ENCODE peak calls at places on chromosomes 3 and 15, in four cellular contexts. O, W, H and T are unnamed samples.

GRCh38 chr3:73500321-73500720 is 124.4 kb downstream of the PDZRN3 start:
- DNase-seq in W (no peak), H (no peak), O (peak), T (no peak)

GRCh38 chr3:43076857-43077256 is 29.0 kb downstream of the POMGNT2 start:
- DNase-seq in O (no peak), W (no peak), H (no peak), T (no peak)

GRCh38 chr3:157467165-157467564 is 30.5 kb downstream of the PTX3 start:
- DNase-seq in W (no peak), O (peak), H (peak), T (no peak)

GRCh38 chr3:177875786-177876476 is 660.3 kb upstream of the KCNMB2 start:
- DNase-seq in O (no peak), H (no peak), W (peak), T (no peak)

GRCh38 chr3:185824467-185825378 is at the start of gene IGF2BP2:
- DNase-seq in O (peak), W (peak), H (peak), T (peak)

GRCh38 chr3:59289836-59290235 is 240.0 kb upstream of the CFAP20DC start:
- DNase-seq in O (no peak), W (no peak), H (no peak), T (no peak)

GRCh38 chr15:50055333-50056278 is 63.4 kb downstream of the ATP8B4 start:
- DNase-seq in H (no peak), O (peak), W (no peak), T (peak)

GRCh38 chr15:41825572-41826535 is 2.0 kb upstream of the JMJD7 start:
- DNase-seq in W (peak), H (no peak), O (no peak), T (no peak)

GRCh38 chr3:179016979-179017670 is 54.5 kb downstream of the ZMAT3 start:
- DNase-seq in O (no peak), W (peak), H (no peak), T (no peak)

GRCh38 chr3:179589143-179589542 is 15.3 kb downstream of the MRPL47 start:
- DNase-seq in W (no peak), H (no peak), O (peak), T (no peak)

GRCh38 chr15:99983171-99983891 is 250.1 kb upstream of the LYSMD4 start:
- DNase-seq in H (no peak), O (peak), W (peak), T (no peak)

GRCh38 chr3:170762081-170762480 is 107.9 kb downstream of the RPL22L1 start:
- DNase-seq in O (no peak), H (no peak), W (no peak), T (no peak)

GRCh38 chr15:81914333-81914732 is 131.5 kb downstream of the MEX3B start:
- DNase-seq in H (no peak), W (no peak), O (no peak), T (no peak)

GRCh38 chr15:80870893-80871292 is 91.7 kb downstream of the CEMIP start:
- DNase-seq in H (no peak), O (no peak), W (no peak), T (no peak)

GRCh38 chr3:71389911-71390573 is 193.5 kb downstream of the FOXP1 start:
- DNase-seq in W (no peak), O (peak), H (peak), T (peak)

GRCh38 chr3:168267179-168267578 is 171.5 kb upstream of the GOLIM4 start:
- DNase-seq in H (no peak), W (no peak), O (no peak), T (no peak)

GRCh38 chr3:52240059-52240885 is 1.3 kb upstream of the TWF2 start:
- DNase-seq in O (peak), W (peak), H (peak), T (peak)

GRCh38 chr3:151404316-151404715 is 19.8 kb upstream of the P2RY12 start:
- DNase-seq in H (peak), O (peak), W (no peak), T (peak)

GRCh38 chr3:113758389-113759029 is 11.7 kb downstream of the ATP6V1A start:
- DNase-seq in W (no peak), H (no peak), O (peak), T (peak)

GRCh38 chr3:147775816-147776530 is 366.8 kb downstream of the ZIC1 start:
- DNase-seq in O (peak), W (no peak), H (no peak), T (no peak)

GRCh38 chr3:45943207-45943846 is at the start of gene CXCR6:
- DNase-seq in O (peak), H (peak), W (no peak), T (peak)

GRCh38 chr3:123880998-123881561 is 3.1 kb downstream of the MYLK start:
- DNase-seq in O (peak), H (peak), W (peak), T (peak)

GRCh38 chr3:112416391-112417212 is 82.7 kb downstream of the BTLA start:
- DNase-seq in O (no peak), H (no peak), W (no peak), T (no peak)

GRCh38 chr15:39589193-39589814 is 8.4 kb downstream of the THBS1 start:
- DNase-seq in O (no peak), H (peak), W (no peak), T (peak)

GRCh38 chr3:58079773-58080172 is 71.6 kb downstream of the FLNB start:
- DNase-seq in W (no peak), H (no peak), O (peak), T (no peak)

DNA sequence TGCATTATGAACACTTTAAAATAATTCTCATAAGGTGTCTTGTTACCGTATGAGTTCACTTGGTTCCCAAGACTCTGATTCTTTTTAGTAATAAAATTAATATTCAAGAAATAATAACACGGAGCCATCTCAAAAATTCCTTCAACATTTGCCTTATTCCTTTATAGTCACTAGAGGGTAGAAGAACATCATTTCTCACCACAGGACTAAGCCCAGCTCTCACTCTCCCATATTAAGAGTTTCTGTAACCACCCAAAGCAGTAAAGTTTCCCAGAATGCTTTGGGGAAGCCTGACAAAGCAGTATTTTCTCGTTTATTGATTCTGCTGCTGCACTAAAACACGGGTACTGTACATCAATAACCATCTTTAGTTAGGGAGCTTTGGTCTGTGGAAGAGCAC is 114.9 kb downstream of the MCTP2 start:
- DNase-seq in O (no peak), W (peak), H (peak), T (no peak)
- TF ChIP-seq CTCF in O (no peak), W (peak), H (no peak), T (no peak)

GRCh38 chr15:96324192-96324895 is 6.2 kb upstream of the NR2F2 start:
- DNase-seq in W (no peak), H (peak), O (peak), T (no peak)

GRCh38 chr15:96321422-96322391 is 8.8 kb upstream of the NR2F2 start:
- DNase-seq in O (peak), W (peak), H (peak), T (no peak)

GRCh38 chr15:96322401-96323249 is 7.9 kb upstream of the NR2F2 start:
- DNase-seq in O (peak), W (no peak), H (peak), T (no peak)

GRCh38 chr15:96323250-96324162 is 7.0 kb upstream of the NR2F2 start:
- DNase-seq in H (no peak), W (no peak), O (peak), T (no peak)

DNA sequence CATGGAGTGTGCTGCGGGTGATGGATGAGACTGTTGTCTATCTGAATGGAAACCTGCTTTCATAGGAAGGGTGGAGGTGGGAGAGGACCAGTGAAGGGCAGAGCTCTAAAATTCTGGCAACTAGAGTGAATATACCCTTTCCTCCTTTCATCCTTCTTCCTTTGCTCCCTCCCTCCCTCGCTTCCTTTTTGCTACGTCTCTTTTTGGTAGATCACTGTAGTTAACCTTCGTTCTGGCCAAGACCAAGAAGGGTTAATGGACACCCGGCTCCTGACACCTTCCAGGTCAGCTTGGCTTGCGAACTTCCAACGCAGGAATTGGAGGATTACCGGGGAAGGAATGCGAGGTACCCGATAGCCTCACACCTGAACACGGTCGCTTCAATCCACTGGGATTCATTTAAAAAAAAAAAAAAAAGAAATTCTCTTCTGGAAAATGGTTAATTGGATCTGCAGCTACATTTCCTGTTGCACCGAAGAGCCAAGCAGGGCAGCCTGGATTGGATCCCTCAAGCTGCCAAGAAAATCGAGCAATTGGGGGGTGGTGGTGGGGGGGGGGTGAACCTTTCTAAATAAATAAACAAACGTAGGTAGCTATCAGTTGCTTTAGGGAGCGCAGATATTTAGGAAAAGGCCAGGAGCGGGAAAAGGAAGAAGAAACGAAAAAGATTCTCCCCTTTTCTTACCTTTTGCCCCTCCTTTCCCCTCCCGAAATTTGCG is 9.6 kb upstream of the NR2F2 start:
- DNase-seq in W (no peak), H (no peak), O (peak), T (no peak)
- TF ChIP-seq EZH2 in W (no peak), H (no peak), O (no peak), T (no peak)

GRCh38 chr3:65246561-65246960 is 558.8 kb upstream of the ADAMTS9 start:
- DNase-seq in H (no peak), W (no peak), O (no peak), T (no peak)

GRCh38 chr3:65251375-65251774 is 563.6 kb upstream of the ADAMTS9 start:
- DNase-seq in H (no peak), O (no peak), W (no peak), T (no peak)

DNA sequence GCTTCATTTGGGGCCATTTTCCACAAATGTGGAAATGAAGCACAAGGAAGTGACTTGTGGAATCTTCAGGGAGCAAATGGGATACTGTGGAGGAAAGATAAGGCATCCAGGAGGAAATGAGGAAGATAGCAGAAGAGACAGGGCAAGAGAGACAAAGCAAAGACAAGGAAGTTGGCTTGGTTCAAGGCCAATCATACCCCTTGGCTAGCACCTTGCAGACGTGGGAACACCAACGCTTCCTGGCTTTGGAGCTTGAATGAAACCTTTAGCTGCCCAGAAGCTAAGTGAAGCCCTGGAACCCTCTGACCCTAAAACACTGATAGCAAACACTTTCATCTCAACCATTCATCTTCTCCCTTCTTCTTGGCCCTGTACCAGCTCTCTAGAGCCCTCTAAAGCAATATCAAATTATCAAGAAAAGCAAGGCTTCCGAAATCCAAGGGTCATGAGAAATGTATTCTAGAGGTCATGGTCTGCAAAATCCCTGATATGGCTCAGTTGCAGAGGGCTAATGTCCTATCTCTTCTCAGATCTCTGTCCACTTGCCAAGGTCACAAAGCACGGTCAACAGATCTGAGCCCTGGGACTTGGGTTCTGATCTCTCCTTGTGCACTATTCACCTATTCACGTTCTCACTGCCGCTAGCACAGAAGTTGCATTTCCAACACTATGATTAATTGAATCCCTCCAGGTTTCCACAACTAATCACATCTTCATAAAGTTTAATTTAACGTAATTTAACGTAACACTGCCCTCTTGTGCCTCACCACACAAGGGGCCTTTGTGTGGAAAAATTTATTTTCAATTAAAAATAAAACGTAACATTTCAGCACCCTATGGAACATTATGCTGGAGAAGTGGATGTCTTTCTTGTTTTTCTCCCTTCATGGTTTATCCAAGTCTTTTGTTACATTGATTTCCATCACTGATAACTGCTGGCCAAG is 557.6 kb upstream of the ADAMTS9 start:
- DNase-seq in H (no peak), W (peak), O (peak), T (peak)
- TF ChIP-seq CTCF in H (peak), W (peak), O (peak), T (peak)

DNA sequence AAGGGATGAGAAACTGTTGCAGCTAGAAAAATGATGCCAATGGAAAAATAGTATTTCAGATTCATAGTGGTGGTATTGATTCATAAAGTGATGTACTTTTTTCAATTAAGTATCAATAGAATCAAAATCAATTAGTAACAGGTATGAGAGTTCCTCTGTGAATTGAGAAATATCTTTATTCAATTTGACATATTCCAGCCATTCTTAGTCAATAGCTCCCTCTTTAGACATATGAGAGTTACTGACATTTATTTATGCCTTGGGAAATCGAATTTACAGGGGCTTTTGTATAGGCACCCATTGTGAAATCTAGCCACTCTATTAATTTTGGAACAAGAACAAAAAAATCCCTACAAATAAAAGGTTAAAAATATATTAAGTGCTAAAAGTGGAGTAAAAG is 386.9 kb upstream of the CNTN3 start:
- DNase-seq in O (no peak), W (peak), H (no peak), T (peak)
- TF ChIP-seq EZH2 in O (no peak), W (no peak), H (no peak), T (no peak)

GRCh38 chr3:44803298-44803697 is 41.7 kb downstream of the KIF15 start:
- DNase-seq in O (no peak), H (no peak), W (no peak), T (no peak)

GRCh38 chr3:44802006-44802405 is 40.4 kb downstream of the KIF15 start:
- DNase-seq in O (no peak), H (no peak), W (no peak), T (no peak)

DNA sequence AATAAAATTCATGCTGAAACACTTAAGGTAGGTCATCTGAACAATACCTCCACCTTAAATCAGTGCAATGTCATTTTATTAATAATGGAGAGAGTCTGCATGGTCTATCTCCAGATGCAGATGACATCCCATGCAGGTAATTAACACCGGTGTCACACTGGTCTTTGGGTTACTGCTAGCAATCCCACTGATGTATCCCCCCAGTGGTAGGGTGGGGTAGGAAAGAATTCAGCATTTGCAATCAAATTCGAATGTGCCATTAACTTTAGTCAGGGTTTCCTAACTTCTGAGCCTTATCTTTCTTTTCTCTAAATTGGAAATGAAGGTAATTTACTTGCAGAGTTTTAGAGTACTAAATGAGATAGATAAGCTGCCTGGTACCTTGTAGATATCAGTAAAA is 44.4 kb downstream of the KIF15 start:
- DNase-seq in W (no peak), H (no peak), O (no peak), T (no peak)
- TF ChIP-seq CTCF in W (no peak), H (peak), O (no peak), T (no peak)

DNA sequence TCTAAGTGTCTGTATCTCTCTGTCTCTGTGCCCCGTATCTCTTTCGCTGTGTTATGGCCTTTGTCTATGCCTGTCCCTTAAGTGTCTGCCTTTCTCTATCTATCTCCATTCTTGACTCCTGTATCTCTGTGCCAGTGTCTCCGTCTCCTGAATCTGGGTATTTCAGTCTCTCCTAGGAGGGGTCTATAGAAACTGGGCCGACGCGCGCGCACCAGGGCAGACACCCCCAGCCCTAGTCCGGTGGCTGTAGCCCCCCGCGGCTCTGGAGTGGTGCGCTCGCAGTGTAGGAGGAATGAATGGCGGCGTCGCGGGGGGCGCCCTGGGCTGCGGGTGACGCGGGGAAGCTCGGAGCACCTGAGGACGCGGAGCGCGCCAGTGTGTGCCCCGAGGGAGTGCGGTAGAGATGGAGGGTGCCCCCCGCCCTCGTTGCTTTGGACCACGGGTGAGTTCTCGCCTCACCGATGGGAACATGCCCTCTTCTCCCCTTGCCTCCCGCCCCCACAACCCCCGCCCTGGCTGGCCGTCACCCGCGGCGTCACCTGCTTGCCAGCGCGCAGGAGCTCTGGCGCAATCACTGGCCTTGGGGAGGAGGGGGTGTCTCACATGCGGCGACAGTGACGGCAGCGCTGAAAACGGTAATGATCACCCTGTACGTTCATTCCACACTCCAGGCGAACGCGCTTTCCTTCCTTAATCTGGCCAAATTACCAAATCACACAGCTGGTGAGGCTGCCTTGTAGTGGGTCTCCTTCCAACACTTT is 993 bp upstream of the CAMK2N2 start:
- DNase-seq in H (no peak), O (no peak), W (no peak), T (peak)
- TF ChIP-seq EZH2 in H (no peak), O (peak), W (no peak), T (no peak)

DNA sequence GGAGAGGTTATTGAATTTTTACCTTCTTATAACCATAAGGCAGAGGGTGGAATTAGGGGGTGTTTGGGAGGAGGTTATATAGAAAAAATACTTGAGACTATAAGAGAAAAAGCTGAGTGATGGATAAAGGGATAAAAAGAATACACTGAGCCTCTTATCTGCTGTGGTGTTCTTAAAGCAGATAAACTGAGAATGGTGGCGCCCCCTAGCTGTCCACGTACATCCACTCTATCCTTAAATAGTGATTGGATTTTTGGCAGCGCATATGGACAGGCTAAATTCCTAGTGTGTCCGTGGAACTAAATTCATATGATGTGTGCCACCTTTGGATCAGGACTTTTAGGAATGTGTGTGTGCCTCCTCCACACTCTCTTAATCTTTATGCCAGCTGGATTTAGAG is 121.1 kb downstream of the OXSM start:
- DNase-seq in H (peak), W (peak), O (peak), T (no peak)
- TF ChIP-seq CTCF in H (peak), W (peak), O (peak), T (peak)